ENCODE peak calls at places on chromosomes 4 and X, in eight cellular contexts. F is HepG2, V is suprapubic skin, Z is endothelial cell of umbilical vein, H is SK-N-SH, B is breast epithelium, W is HL-60, T is stomach. R is an unnamed sample.
A peak's percentile ranks its signal among the peaks of the same experiment; 100 is the strongest.

GRCh38 chr4:124708517-124709300 is 3.8 kb downstream of the ANKRD50 start:
- DNase-seq in F (no peak), V (no peak), Z (peak; percentile 58), H (no peak), B (no peak), W (peak; percentile 3), T (no peak), R (no peak)

GRCh38 chr4:73692284-73692683 is 48.1 kb upstream of the CXCL8 start:
- DNase-seq in F (no peak), V (no peak), Z (peak; percentile 40), H (no peak), B (no peak), W (no peak), T (no peak), R (no peak)

GRCh38 chr4:21113496-21114213 is 413.4 kb downstream of the PACRGL start:
- DNase-seq in F (no peak), V (no peak), Z (peak; percentile 84), H (peak; percentile 54), B (no peak), W (no peak), T (no peak), R (no peak)

GRCh38 chr4:171067422-171067821 is 745.8 kb upstream of the GALNTL6 start:
- DNase-seq in F (no peak), V (no peak), Z (no peak), H (no peak), B (no peak), W (no peak), T (no peak), R (no peak)

GRCh38 chrX:47187106-47187677 is 6.4 kb upstream of the UBA1 start:
- DNase-seq in F (no peak), V (no peak), Z (no peak), H (no peak), B (no peak), W (no peak), T (no peak), R (no peak)

GRCh38 chrX:2676794-2677675 is 14.1 kb upstream of the CD99 start:
- DNase-seq in F (no peak), V (no peak), Z (no peak), H (no peak), B (no peak), W (no peak), T (no peak), R (no peak)

GRCh38 chr4:185640809-185641675 is 105.7 kb upstream of the PDLIM3 start:
- DNase-seq in F (peak; percentile 76), V (no peak), Z (peak; percentile 69), H (peak; percentile 50), B (no peak), W (peak; percentile 17), T (no peak), R (no peak)

GRCh38 chr4:26334366-26334765 is 13.6 kb downstream of the RBPJ start:
- DNase-seq in F (no peak), V (no peak), Z (no peak), H (no peak), B (no peak), W (peak; percentile 53), T (no peak), R (no peak)

GRCh38 chrX:129006491-129006890 is 516.8 kb downstream of the SMARCA1 start:
- DNase-seq in F (no peak), V (no peak), Z (no peak), H (no peak), B (no peak), W (no peak), T (no peak), R (no peak)

DNA sequence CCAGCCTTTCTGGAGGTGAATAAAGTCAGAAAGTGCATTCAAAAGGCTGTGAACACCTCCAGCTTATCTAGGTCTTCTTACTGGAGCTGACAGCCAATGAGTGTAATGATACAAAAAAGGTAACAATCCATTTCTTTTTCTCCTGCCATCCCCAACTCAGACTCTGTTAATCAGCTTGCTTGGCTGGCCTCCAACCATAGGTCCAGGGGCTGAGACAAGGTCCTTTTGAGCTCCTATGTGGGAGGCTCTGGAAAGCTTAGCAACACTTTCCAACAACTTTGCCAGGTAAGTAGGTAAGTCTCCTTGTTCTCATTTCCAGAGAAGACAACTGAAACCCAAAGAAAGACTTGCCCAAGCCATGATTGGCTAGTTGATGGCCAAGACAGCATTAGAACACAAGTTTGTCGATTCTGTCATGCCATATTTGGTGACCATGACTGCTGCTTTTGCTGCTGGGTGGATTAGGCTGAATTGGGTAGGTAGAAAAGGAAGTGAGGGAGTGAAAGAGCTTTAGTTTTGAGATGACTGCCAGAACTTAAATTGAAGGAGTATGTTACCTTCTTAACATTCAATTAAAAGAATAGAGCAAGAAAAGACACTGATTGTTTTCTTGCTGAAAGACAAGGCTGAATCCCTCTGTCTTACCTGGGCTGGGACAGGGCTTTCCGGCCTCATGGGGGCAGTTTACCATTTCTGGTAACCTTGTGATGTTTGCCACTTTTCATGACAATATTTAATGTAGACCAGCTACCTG is 22.8 kb downstream of the VSIG4 start:
- DNase-seq in F (no peak), V (no peak), Z (no peak), H (no peak), B (no peak), W (peak; percentile 39), T (no peak), R (no peak)
- TF ChIP-seq POLR2AphosphoS5 in F (no peak), V (no peak), Z (no peak), H (no peak), B (no peak), W (peak; percentile 97), T (no peak), R (no peak)

GRCh38 chr4:87019243-87019817 is 84.5 kb downstream of the AFF1 start:
- DNase-seq in F (no peak), V (no peak), Z (no peak), H (no peak), B (no peak), W (no peak), T (no peak), R (no peak)
- H3K4me3 ChIP-seq in F (no peak overlapping the region), V (no peak overlapping the region), Z (no peak overlapping the region), H (no peak overlapping the region), B (no peak overlapping the region), W (no peak overlapping the region), T (no peak overlapping the region), R (no peak overlapping the region)

DNA sequence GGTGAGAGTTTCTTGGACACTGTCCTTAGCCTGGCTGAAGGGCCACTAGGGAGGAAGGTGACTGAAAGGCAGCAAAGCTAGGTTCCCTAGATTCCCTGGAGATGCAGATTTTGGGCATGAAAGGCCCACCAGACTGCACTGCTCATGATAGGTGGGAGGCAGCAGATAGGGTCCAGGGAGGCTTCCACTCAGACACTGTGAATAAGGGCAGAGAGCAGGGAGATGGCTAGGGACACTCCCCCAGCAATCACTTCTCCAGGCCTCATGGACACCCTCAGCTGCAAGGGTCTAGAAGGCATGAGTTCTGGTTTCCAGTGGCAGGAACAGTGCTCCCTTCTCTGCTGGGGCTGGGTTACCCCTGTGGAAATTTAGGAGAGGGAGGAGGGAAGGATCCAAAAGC is 20.1 kb downstream of the ARMCX2 start:
- DNase-seq in F (no peak), V (no peak), Z (no peak), H (no peak), B (no peak), W (no peak), T (no peak), R (no peak)
- TF ChIP-seq POLR2AphosphoS5 in F (no peak), V (no peak), Z (no peak), H (no peak), B (no peak), W (no peak), T (no peak), R (no peak)

DNA sequence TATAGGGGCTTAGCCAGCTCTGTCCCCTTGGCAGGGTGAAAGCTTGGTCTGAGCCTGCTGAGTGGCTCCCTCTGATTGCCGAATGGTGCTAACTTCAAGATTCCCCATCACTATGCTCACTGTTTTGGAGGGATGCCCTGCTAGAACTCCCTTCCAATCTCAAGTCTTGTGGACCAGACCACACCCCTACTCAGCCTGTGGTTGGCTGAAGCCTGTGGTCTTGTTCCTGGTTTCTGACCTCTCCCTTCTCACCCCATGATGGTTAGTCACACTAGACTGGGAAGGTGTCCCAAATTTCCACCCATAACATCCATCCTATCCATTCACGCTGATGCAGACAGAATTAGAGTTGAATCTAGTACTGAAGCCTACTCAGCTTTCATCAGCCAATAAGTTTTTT is 184.7 kb upstream of the NDP start:
- DNase-seq in F (no peak), V (no peak), Z (no peak), H (no peak), B (no peak), W (no peak), T (no peak), R (peak; percentile 89)
- H3K4me3 ChIP-seq in F (no peak overlapping the region), V (no peak overlapping the region), Z (no peak overlapping the region), H (no peak overlapping the region), B (no peak overlapping the region), W (no peak overlapping the region), T (no peak overlapping the region), R (no peak overlapping the region)

GRCh38 chr4:105472871-105473339 is 957 bp downstream of the PPA2 start:
- DNase-seq in F (no peak), V (no peak), Z (no peak), H (peak; percentile 40), B (peak; percentile 19), W (no peak), T (no peak), R (no peak)
- TF ChIP-seq POLR2AphosphoS5 in F (no peak), V (no peak), Z (no peak), H (no peak), B (peak; percentile 19), W (no peak), T (no peak), R (no peak)

GRCh38 chrX:53438832-53439230 is 4.7 kb upstream of the HSD17B10 start:
- DNase-seq in F (no peak), V (no peak), Z (no peak), H (no peak), B (no peak), W (no peak), T (no peak), R (no peak)

GRCh38 chrX:53441531-53442321 is 7.6 kb upstream of the HSD17B10 start:
- DNase-seq in F (peak; percentile 62), V (peak; percentile 82), Z (peak; percentile 58), H (peak; percentile 98), B (peak; percentile 64), W (peak; percentile 89), T (peak; percentile 84), R (no peak)

GRCh38 chrX:53438174-53438831 is 4.1 kb upstream of the HSD17B10 start:
- DNase-seq in F (no peak), V (no peak), Z (no peak), H (no peak), B (no peak), W (no peak), T (no peak), R (no peak)

GRCh38 chrX:53440631-53441517 is 6.7 kb upstream of the HSD17B10 start:
- DNase-seq in F (peak; percentile 20), V (peak; percentile 89), Z (peak; percentile 54), H (peak; percentile 27), B (peak; percentile 59), W (peak; percentile 90), T (peak; percentile 53), R (no peak)

GRCh38 chrX:53440101-53440500 is 5.9 kb upstream of the HSD17B10 start:
- DNase-seq in F (no peak), V (no peak), Z (no peak), H (no peak), B (no peak), W (peak; percentile 29), T (no peak), R (no peak)
- H3K4me3 ChIP-seq in F (peak overlapping the region; percentile 65), V (peak overlapping the region; percentile 44), Z (no peak overlapping the region), H (peak overlapping the region; percentile 61), B (peak overlapping the region; percentile 59), W (peak overlapping the region; percentile 42), T (no peak overlapping the region), R (peak overlapping the region; percentile 35)